ENCODE peak calls at places on chromosomes 2 and 18, in nine cellular contexts. One of them, this sample, is unnamed.

GRCh38 chr2:176582990-176583481 is 313.8 kb downstream of the MTX2 start:
- DNase-seq in hepatocyte: peak; percentile 60
- DNase-seq in mammary epithelial cell: peak; percentile 91
- DNase-seq in RWPE2: peak; percentile 65
- DNase-seq in cardiac muscle cell: no peak
- DNase-seq in nephron progenitor cell: no peak
- DNase-seq in AG04450: peak; percentile 74
- DNase-seq in colonic mucosa: no peak
- DNase-seq in heart right ventricle: peak; percentile 11
- DNase-seq in this sample: no peak

GRCh38 chr2:191789791-191790190 is 57.1 kb downstream of the CAVIN2 start:
- DNase-seq in hepatocyte: no peak
- DNase-seq in mammary epithelial cell: peak; percentile 26
- DNase-seq in RWPE2: no peak
- DNase-seq in nephron progenitor cell: no peak
- DNase-seq in colonic mucosa: no peak
- DNase-seq in AG04450: no peak
- DNase-seq in cardiac muscle cell: no peak
- DNase-seq in heart right ventricle: no peak
- DNase-seq in this sample: no peak

GRCh38 chr18:24321071-24321470 is 76.6 kb downstream of the OSBPL1A start:
- DNase-seq in cardiac muscle cell: no peak
- DNase-seq in colonic mucosa: no peak
- DNase-seq in nephron progenitor cell: no peak
- DNase-seq in RWPE2: no peak
- DNase-seq in hepatocyte: no peak
- DNase-seq in heart right ventricle: no peak
- DNase-seq in mammary epithelial cell: no peak
- DNase-seq in AG04450: no peak
- DNase-seq in this sample: no peak

GRCh38 chr18:69998523-69998987 is 50.9 kb upstream of the CD226 start:
- DNase-seq in heart right ventricle: peak; percentile 56
- DNase-seq in AG04450: no peak
- DNase-seq in RWPE2: no peak
- DNase-seq in mammary epithelial cell: no peak
- DNase-seq in nephron progenitor cell: no peak
- DNase-seq in colonic mucosa: no peak
- DNase-seq in cardiac muscle cell: peak; percentile 45
- DNase-seq in hepatocyte: no peak
- DNase-seq in this sample: no peak

GRCh38 chr2:149661844-149662243 is 74.3 kb upstream of the MMADHC start:
- DNase-seq in cardiac muscle cell: peak; percentile 26
- DNase-seq in colonic mucosa: peak; percentile 57
- DNase-seq in hepatocyte: peak; percentile 32
- DNase-seq in RWPE2: no peak
- DNase-seq in mammary epithelial cell: peak; percentile 72
- DNase-seq in nephron progenitor cell: no peak
- DNase-seq in AG04450: peak; percentile 37
- DNase-seq in heart right ventricle: no peak
- DNase-seq in this sample: no peak

GRCh38 chr2:98793275-98793674 is 62.3 kb upstream of the MGAT4A start:
- DNase-seq in mammary epithelial cell: peak; percentile 77
- DNase-seq in nephron progenitor cell: no peak
- DNase-seq in RWPE2: no peak
- DNase-seq in hepatocyte: no peak
- DNase-seq in AG04450: no peak
- DNase-seq in heart right ventricle: no peak
- DNase-seq in colonic mucosa: no peak
- DNase-seq in cardiac muscle cell: no peak
- DNase-seq in this sample: no peak

GRCh38 chr2:150647943-150648342 is 160.5 kb upstream of the RND3 start:
- DNase-seq in mammary epithelial cell: peak; percentile 22
- DNase-seq in cardiac muscle cell: no peak
- DNase-seq in hepatocyte: no peak
- DNase-seq in RWPE2: no peak
- DNase-seq in nephron progenitor cell: no peak
- DNase-seq in heart right ventricle: no peak
- DNase-seq in AG04450: no peak
- DNase-seq in colonic mucosa: no peak
- DNase-seq in this sample: no peak

GRCh38 chr18:46042571-46043123 is 29.4 kb downstream of the PSTPIP2 start:
- DNase-seq in nephron progenitor cell: no peak
- DNase-seq in mammary epithelial cell: peak; percentile 92
- DNase-seq in hepatocyte: no peak
- DNase-seq in heart right ventricle: no peak
- DNase-seq in AG04450: no peak
- DNase-seq in colonic mucosa: no peak
- DNase-seq in RWPE2: no peak
- DNase-seq in cardiac muscle cell: no peak
- DNase-seq in this sample: no peak

GRCh38 chr2:41722668-41723369 is 325.0 kb upstream of the PKDCC start:
- DNase-seq in AG04450: no peak
- DNase-seq in mammary epithelial cell: peak; percentile 83
- DNase-seq in RWPE2: no peak
- DNase-seq in nephron progenitor cell: no peak
- DNase-seq in heart right ventricle: peak; percentile 45
- DNase-seq in hepatocyte: no peak
- DNase-seq in colonic mucosa: no peak
- DNase-seq in cardiac muscle cell: no peak
- DNase-seq in this sample: no peak

GRCh38 chr2:63054812-63055509 is 4.3 kb downstream of the OTX1 start:
- DNase-seq in hepatocyte: no peak
- DNase-seq in mammary epithelial cell: no peak
- DNase-seq in RWPE2: no peak
- DNase-seq in nephron progenitor cell: no peak
- DNase-seq in AG04450: no peak
- DNase-seq in cardiac muscle cell: no peak
- DNase-seq in heart right ventricle: no peak
- DNase-seq in colonic mucosa: no peak
- DNase-seq in this sample: no peak

GRCh38 chr2:28662468-28663095 is 89.0 kb upstream of the PPP1CB start:
- DNase-seq in mammary epithelial cell: no peak
- DNase-seq in AG04450: no peak
- DNase-seq in RWPE2: no peak
- DNase-seq in hepatocyte: peak; percentile 71
- DNase-seq in cardiac muscle cell: no peak
- DNase-seq in heart right ventricle: no peak
- DNase-seq in colonic mucosa: peak; percentile 74
- DNase-seq in nephron progenitor cell: peak; percentile 33
- DNase-seq in this sample: no peak

GRCh38 chr2:28661589-28662001 is 90.0 kb upstream of the PPP1CB start:
- DNase-seq in heart right ventricle: peak; percentile 84
- DNase-seq in hepatocyte: peak; percentile 76
- DNase-seq in cardiac muscle cell: no peak
- DNase-seq in RWPE2: no peak
- DNase-seq in AG04450: no peak
- DNase-seq in nephron progenitor cell: no peak
- DNase-seq in colonic mucosa: peak; percentile 85
- DNase-seq in mammary epithelial cell: peak; percentile 78
- DNase-seq in this sample: no peak

GRCh38 chr2:28662044-28662443 is 89.6 kb upstream of the PPP1CB start:
- DNase-seq in AG04450: no peak
- DNase-seq in mammary epithelial cell: peak; percentile 60
- DNase-seq in cardiac muscle cell: no peak
- DNase-seq in heart right ventricle: no peak
- DNase-seq in RWPE2: no peak
- DNase-seq in colonic mucosa: peak; percentile 91
- DNase-seq in nephron progenitor cell: no peak
- DNase-seq in hepatocyte: peak; percentile 61
- DNase-seq in this sample: no peak

GRCh38 chr2:28664120-28664842 is 87.3 kb upstream of the PPP1CB start:
- DNase-seq in colonic mucosa: peak; percentile 79
- DNase-seq in mammary epithelial cell: no peak
- DNase-seq in heart right ventricle: no peak
- DNase-seq in nephron progenitor cell: peak; percentile 35
- DNase-seq in AG04450: no peak
- DNase-seq in cardiac muscle cell: peak; percentile 44
- DNase-seq in RWPE2: no peak
- DNase-seq in hepatocyte: peak; percentile 78
- DNase-seq in this sample: no peak

GRCh38 chr2:28663359-28663758 is 88.3 kb upstream of the PPP1CB start:
- DNase-seq in colonic mucosa: no peak
- DNase-seq in hepatocyte: peak; percentile 46
- DNase-seq in RWPE2: no peak
- DNase-seq in heart right ventricle: no peak
- DNase-seq in AG04450: no peak
- DNase-seq in mammary epithelial cell: no peak
- DNase-seq in nephron progenitor cell: no peak
- DNase-seq in cardiac muscle cell: no peak
- DNase-seq in this sample: no peak
- TF ChIP-seq CTCF in colonic mucosa: no peak
- TF ChIP-seq CTCF in hepatocyte: peak; percentile 17
- TF ChIP-seq CTCF in RWPE2: no peak
- TF ChIP-seq CTCF in heart right ventricle: peak; percentile 15
- TF ChIP-seq CTCF in AG04450: peak; percentile 64
- TF ChIP-seq CTCF in mammary epithelial cell: no peak
- TF ChIP-seq CTCF in nephron progenitor cell: no peak
- TF ChIP-seq CTCF in cardiac muscle cell: peak; percentile 25
- TF ChIP-seq CTCF in this sample: peak; percentile 72

GRCh38 chr2:121307048-121307447 is 22.0 kb upstream of the TFCP2L1 start:
- DNase-seq in hepatocyte: no peak
- DNase-seq in colonic mucosa: no peak
- DNase-seq in heart right ventricle: no peak
- DNase-seq in AG04450: no peak
- DNase-seq in nephron progenitor cell: no peak
- DNase-seq in mammary epithelial cell: no peak
- DNase-seq in cardiac muscle cell: no peak
- DNase-seq in RWPE2: no peak
- DNase-seq in this sample: no peak

GRCh38 chr2:121309323-121309722 is 24.3 kb upstream of the TFCP2L1 start:
- DNase-seq in cardiac muscle cell: no peak
- DNase-seq in colonic mucosa: no peak
- DNase-seq in RWPE2: no peak
- DNase-seq in hepatocyte: no peak
- DNase-seq in AG04450: no peak
- DNase-seq in mammary epithelial cell: no peak
- DNase-seq in nephron progenitor cell: no peak
- DNase-seq in heart right ventricle: no peak
- DNase-seq in this sample: no peak

GRCh38 chr2:121309801-121310200 is 24.8 kb upstream of the TFCP2L1 start:
- DNase-seq in heart right ventricle: no peak
- DNase-seq in RWPE2: no peak
- DNase-seq in nephron progenitor cell: no peak
- DNase-seq in mammary epithelial cell: no peak
- DNase-seq in hepatocyte: no peak
- DNase-seq in cardiac muscle cell: no peak
- DNase-seq in AG04450: no peak
- DNase-seq in colonic mucosa: no peak
- DNase-seq in this sample: no peak
- TF ChIP-seq CTCF in heart right ventricle: no peak
- TF ChIP-seq CTCF in RWPE2: no peak
- TF ChIP-seq CTCF in nephron progenitor cell: no peak
- TF ChIP-seq CTCF in mammary epithelial cell: no peak
- TF ChIP-seq CTCF in hepatocyte: no peak
- TF ChIP-seq CTCF in cardiac muscle cell: no peak
- TF ChIP-seq CTCF in AG04450: no peak
- TF ChIP-seq CTCF in colonic mucosa: no peak
- TF ChIP-seq CTCF in this sample: no peak

DNA sequence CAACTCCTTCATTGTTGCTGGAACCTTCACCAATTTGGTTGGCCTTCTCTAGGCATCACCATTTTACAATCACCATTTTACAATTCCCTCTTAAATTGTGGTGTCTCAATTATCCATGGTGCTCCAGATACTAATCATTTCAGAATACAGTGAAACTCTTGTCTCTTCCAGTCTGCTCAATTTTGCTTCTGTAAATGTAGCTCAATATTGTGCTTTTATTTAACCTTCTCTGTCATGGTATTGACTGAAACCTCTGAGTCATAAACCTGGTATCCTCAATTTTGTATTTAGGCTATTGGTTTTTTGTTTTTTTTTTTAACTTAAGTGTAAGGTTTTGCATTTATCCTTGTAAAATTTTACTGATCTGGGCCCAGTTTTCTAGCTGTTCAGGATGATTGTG is 16.1 kb downstream of the STRADB start:
- DNase-seq in cardiac muscle cell: no peak
- DNase-seq in RWPE2: no peak
- DNase-seq in nephron progenitor cell: no peak
- DNase-seq in hepatocyte: no peak
- DNase-seq in heart right ventricle: no peak
- DNase-seq in colonic mucosa: no peak
- DNase-seq in AG04450: no peak
- DNase-seq in mammary epithelial cell: no peak
- DNase-seq in this sample: no peak
- TF ChIP-seq CTCF in cardiac muscle cell: no peak
- TF ChIP-seq CTCF in RWPE2: no peak
- TF ChIP-seq CTCF in nephron progenitor cell: no peak
- TF ChIP-seq CTCF in hepatocyte: no peak
- TF ChIP-seq CTCF in heart right ventricle: no peak
- TF ChIP-seq CTCF in colonic mucosa: no peak
- TF ChIP-seq CTCF in AG04450: no peak
- TF ChIP-seq CTCF in mammary epithelial cell: no peak
- TF ChIP-seq CTCF in this sample: no peak

GRCh38 chr18:76685860-76686259 is 136.5 kb upstream of the ZNF236 start:
- DNase-seq in colonic mucosa: no peak
- DNase-seq in cardiac muscle cell: no peak
- DNase-seq in AG04450: no peak
- DNase-seq in nephron progenitor cell: no peak
- DNase-seq in heart right ventricle: no peak
- DNase-seq in RWPE2: no peak
- DNase-seq in hepatocyte: no peak
- DNase-seq in mammary epithelial cell: no peak
- DNase-seq in this sample: no peak

GRCh38 chr18:76688724-76689472 is 133.5 kb upstream of the ZNF236 start:
- DNase-seq in colonic mucosa: no peak
- DNase-seq in mammary epithelial cell: no peak
- DNase-seq in RWPE2: no peak
- DNase-seq in cardiac muscle cell: no peak
- DNase-seq in AG04450: no peak
- DNase-seq in heart right ventricle: no peak
- DNase-seq in hepatocyte: no peak
- DNase-seq in nephron progenitor cell: no peak
- DNase-seq in this sample: no peak

GRCh38 chr18:76685402-76685801 is 137.0 kb upstream of the ZNF236 start:
- DNase-seq in colonic mucosa: no peak
- DNase-seq in hepatocyte: no peak
- DNase-seq in AG04450: no peak
- DNase-seq in mammary epithelial cell: no peak
- DNase-seq in cardiac muscle cell: no peak
- DNase-seq in nephron progenitor cell: no peak
- DNase-seq in RWPE2: no peak
- DNase-seq in heart right ventricle: no peak
- DNase-seq in this sample: no peak

GRCh38 chr18:76687271-76688006 is 134.9 kb upstream of the ZNF236 start:
- DNase-seq in RWPE2: no peak
- DNase-seq in AG04450: no peak
- DNase-seq in hepatocyte: peak; percentile 55
- DNase-seq in cardiac muscle cell: no peak
- DNase-seq in mammary epithelial cell: peak; percentile 82
- DNase-seq in heart right ventricle: no peak
- DNase-seq in nephron progenitor cell: no peak
- DNase-seq in colonic mucosa: no peak
- DNase-seq in this sample: no peak

DNA sequence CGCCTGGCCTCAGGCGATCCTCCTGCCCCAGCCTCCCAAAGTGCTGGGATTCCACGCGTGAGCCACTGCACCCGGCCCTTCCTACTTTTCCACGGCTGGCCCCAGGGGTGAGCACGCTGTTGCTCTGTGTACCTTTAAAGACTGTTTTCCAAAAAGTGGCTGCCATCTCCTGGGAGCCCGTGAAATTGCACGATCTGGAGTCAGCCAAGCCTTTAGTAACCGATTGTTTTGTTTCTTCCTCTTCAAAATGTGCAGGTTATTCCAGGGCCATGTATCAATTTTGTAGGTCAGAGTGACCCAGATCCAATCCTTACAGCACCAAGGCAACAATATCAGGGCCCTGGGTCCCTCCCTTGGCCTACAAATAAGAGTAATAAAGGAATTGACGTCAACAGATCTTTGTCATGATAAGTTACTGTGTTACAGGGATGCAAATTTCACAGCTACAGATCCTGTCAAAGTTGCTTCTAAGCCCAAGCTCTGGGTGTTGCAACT is 135.6 kb upstream of the ZNF236 start:
- DNase-seq in RWPE2: no peak
- DNase-seq in hepatocyte: peak; percentile 75
- DNase-seq in heart right ventricle: peak; percentile 49
- DNase-seq in mammary epithelial cell: peak; percentile 63
- DNase-seq in colonic mucosa: peak; percentile 43
- DNase-seq in AG04450: peak; percentile 24
- DNase-seq in nephron progenitor cell: peak; percentile 59
- DNase-seq in cardiac muscle cell: peak; percentile 61
- DNase-seq in this sample: no peak
- TF ChIP-seq CTCF in RWPE2: peak; percentile 81
- TF ChIP-seq CTCF in hepatocyte: peak; percentile 80
- TF ChIP-seq CTCF in heart right ventricle: peak; percentile 66
- TF ChIP-seq CTCF in mammary epithelial cell: peak; percentile 61
- TF ChIP-seq CTCF in colonic mucosa: peak; percentile 50
- TF ChIP-seq CTCF in AG04450: peak; percentile 80
- TF ChIP-seq CTCF in nephron progenitor cell: peak; percentile 62
- TF ChIP-seq CTCF in cardiac muscle cell: peak; percentile 79
- TF ChIP-seq CTCF in this sample: peak; percentile 90